ENCODE peak calls at places on chromosomes 16 and 17, in six cellular contexts. One of them, this sample, is unnamed.

GRCh38 chr17:29560306-29560705 is 6.5 kb downstream of the ABHD15 start:
- DNase-seq in right atrium auricular region: no peak
- DNase-seq in ovary: no peak
- DNase-seq in GM23338: no peak
- DNase-seq in IMR-90: no peak
- DNase-seq in lung: peak; percentile 13
- DNase-seq in this sample: no peak

GRCh38 chr16:85303354-85303883 is 191.1 kb upstream of the CIBAR2 start:
- DNase-seq in right atrium auricular region: no peak
- DNase-seq in lung: peak; percentile 62
- DNase-seq in ovary: peak; percentile 33
- DNase-seq in IMR-90: no peak
- DNase-seq in GM23338: peak; percentile 75
- DNase-seq in this sample: peak; percentile 7

GRCh38 chr16:56673916-56674315 is 4.3 kb downstream of the MT1H start:
- DNase-seq in lung: no peak
- DNase-seq in right atrium auricular region: peak; percentile 69
- DNase-seq in GM23338: peak; percentile 66
- DNase-seq in ovary: no peak
- DNase-seq in IMR-90: peak; percentile 20
- DNase-seq in this sample: peak; percentile 35

GRCh38 chr17:27907976-27908558 is 14.9 kb upstream of the LYRM9 start:
- DNase-seq in lung: no peak
- DNase-seq in ovary: no peak
- DNase-seq in IMR-90: no peak
- DNase-seq in right atrium auricular region: no peak
- DNase-seq in GM23338: no peak
- DNase-seq in this sample: no peak

GRCh38 chr16:50269061-50269705 is 2.8 kb downstream of the ADCY7 start:
- DNase-seq in IMR-90: no peak
- DNase-seq in right atrium auricular region: no peak
- DNase-seq in ovary: no peak
- DNase-seq in GM23338: no peak
- DNase-seq in lung: no peak
- DNase-seq in this sample: no peak

GRCh38 chr17:82598256-82599011 is 49.8 kb downstream of the WDR45B start:
- DNase-seq in lung: no peak
- DNase-seq in GM23338: no peak
- DNase-seq in IMR-90: peak; percentile 56
- DNase-seq in ovary: no peak
- DNase-seq in right atrium auricular region: no peak
- DNase-seq in this sample: peak; percentile 55

GRCh38 chr17:76983075-76983411 is 114.8 kb downstream of the MGAT5B start:
- DNase-seq in IMR-90: no peak
- DNase-seq in ovary: no peak
- DNase-seq in right atrium auricular region: no peak
- DNase-seq in lung: no peak
- DNase-seq in GM23338: no peak
- DNase-seq in this sample: no peak

GRCh38 chr16:87831421-87832136 is 37.7 kb downstream of the SLC7A5 start:
- DNase-seq in lung: no peak
- DNase-seq in right atrium auricular region: no peak
- DNase-seq in ovary: no peak
- DNase-seq in GM23338: no peak
- DNase-seq in IMR-90: no peak
- DNase-seq in this sample: no peak

GRCh38 chr17:83037084-83037950 is 42.1 kb upstream of the METRNL start:
- DNase-seq in GM23338: no peak
- DNase-seq in ovary: no peak
- DNase-seq in IMR-90: no peak
- DNase-seq in lung: no peak
- DNase-seq in right atrium auricular region: peak; percentile 42
- DNase-seq in this sample: no peak

GRCh38 chr17:46975287-46975686 is 3.8 kb downstream of the RPRML start:
- DNase-seq in lung: no peak
- DNase-seq in ovary: no peak
- DNase-seq in GM23338: no peak
- DNase-seq in IMR-90: no peak
- DNase-seq in right atrium auricular region: no peak
- DNase-seq in this sample: no peak

GRCh38 chr17:27559506-27559931 is 71.5 kb upstream of the LGALS9 start:
- DNase-seq in GM23338: no peak
- DNase-seq in right atrium auricular region: peak; percentile 77
- DNase-seq in IMR-90: peak; percentile 87
- DNase-seq in ovary: peak; percentile 72
- DNase-seq in lung: peak; percentile 40
- DNase-seq in this sample: no peak

GRCh38 chr16:83602797-83603735 is 204.7 kb upstream of the HSBP1 start:
- DNase-seq in IMR-90: no peak
- DNase-seq in right atrium auricular region: no peak
- DNase-seq in GM23338: peak; percentile 50
- DNase-seq in lung: no peak
- DNase-seq in ovary: no peak
- DNase-seq in this sample: no peak

GRCh38 chr16:24810951-24811843 is 34.6 kb upstream of the SLC5A11 start:
- DNase-seq in GM23338: no peak
- DNase-seq in IMR-90: no peak
- DNase-seq in right atrium auricular region: no peak
- DNase-seq in ovary: no peak
- DNase-seq in lung: no peak
- DNase-seq in this sample: no peak

GRCh38 chr17:6713130-6713917 is at the start of gene SLC13A5:
- DNase-seq in right atrium auricular region: peak; percentile 5
- DNase-seq in IMR-90: no peak
- DNase-seq in lung: no peak
- DNase-seq in GM23338: peak; percentile 91
- DNase-seq in ovary: peak; percentile 44
- DNase-seq in this sample: peak; percentile 4

GRCh38 chr17:6712854-6713129 is 377 bp downstream of the SLC13A5 start:
- DNase-seq in GM23338: no peak
- DNase-seq in ovary: no peak
- DNase-seq in lung: no peak
- DNase-seq in IMR-90: no peak
- DNase-seq in right atrium auricular region: peak; percentile 32
- DNase-seq in this sample: no peak

GRCh38 chr17:6713918-6714271 is 726 bp upstream of the SLC13A5 start:
- DNase-seq in ovary: no peak
- DNase-seq in IMR-90: no peak
- DNase-seq in lung: no peak
- DNase-seq in GM23338: peak; percentile 53
- DNase-seq in right atrium auricular region: no peak
- DNase-seq in this sample: no peak

GRCh38 chr17:6714315-6714874 is 1.2 kb upstream of the SLC13A5 start:
- DNase-seq in IMR-90: no peak
- DNase-seq in ovary: no peak
- DNase-seq in GM23338: no peak
- DNase-seq in lung: no peak
- DNase-seq in right atrium auricular region: peak; percentile 7
- DNase-seq in this sample: no peak

GRCh38 chr17:6716736-6717135 is 3.6 kb upstream of the SLC13A5 start:
- DNase-seq in IMR-90: no peak
- DNase-seq in ovary: no peak
- DNase-seq in GM23338: no peak
- DNase-seq in right atrium auricular region: no peak
- DNase-seq in lung: no peak
- DNase-seq in this sample: no peak
- H3K27me3 ChIP-seq in IMR-90: peaks cover 25% of the 10 kb centered on the region
- H3K27me3 ChIP-seq in ovary: no peaks in the 10 kb centered on the region
- H3K27me3 ChIP-seq in GM23338: peaks cover 40% of the 10 kb centered on the region
- H3K27me3 ChIP-seq in right atrium auricular region: peaks cover 15% of the 10 kb centered on the region
- H3K27me3 ChIP-seq in lung: peaks cover under 1% of the 10 kb centered on the region
- H3K27me3 ChIP-seq in this sample: no peaks in the 10 kb centered on the region

GRCh38 chr17:8048736-8049135 is 9.9 kb downstream of the ALOX15B start:
- DNase-seq in ovary: no peak
- DNase-seq in IMR-90: no peak
- DNase-seq in GM23338: no peak
- DNase-seq in lung: no peak
- DNase-seq in right atrium auricular region: no peak
- DNase-seq in this sample: no peak
- TF ChIP-seq CTCF in ovary: no peak
- TF ChIP-seq CTCF in IMR-90: no peak
- TF ChIP-seq CTCF in GM23338: no peak
- TF ChIP-seq CTCF in lung: no peak
- TF ChIP-seq CTCF in right atrium auricular region: no peak
- TF ChIP-seq CTCF in this sample: no peak

GRCh38 chr17:33204701-33205100 is 88.4 kb downstream of the ASIC2 start:
- DNase-seq in GM23338: no peak
- DNase-seq in ovary: no peak
- DNase-seq in right atrium auricular region: peak; percentile 23
- DNase-seq in IMR-90: no peak
- DNase-seq in lung: no peak
- DNase-seq in this sample: no peak

GRCh38 chr17:33210240-33210639 is 82.9 kb downstream of the ASIC2 start:
- DNase-seq in IMR-90: no peak
- DNase-seq in lung: no peak
- DNase-seq in GM23338: no peak
- DNase-seq in ovary: no peak
- DNase-seq in right atrium auricular region: no peak
- DNase-seq in this sample: no peak

GRCh38 chr17:33207231-33207630 is 85.9 kb downstream of the ASIC2 start:
- DNase-seq in IMR-90: no peak
- DNase-seq in GM23338: no peak
- DNase-seq in ovary: no peak
- DNase-seq in lung: no peak
- DNase-seq in right atrium auricular region: peak; percentile 2
- DNase-seq in this sample: no peak

GRCh38 chr17:33205552-33205951 is 87.5 kb downstream of the ASIC2 start:
- DNase-seq in ovary: no peak
- DNase-seq in GM23338: no peak
- DNase-seq in IMR-90: no peak
- DNase-seq in right atrium auricular region: peak; percentile 23
- DNase-seq in lung: no peak
- DNase-seq in this sample: no peak

DNA sequence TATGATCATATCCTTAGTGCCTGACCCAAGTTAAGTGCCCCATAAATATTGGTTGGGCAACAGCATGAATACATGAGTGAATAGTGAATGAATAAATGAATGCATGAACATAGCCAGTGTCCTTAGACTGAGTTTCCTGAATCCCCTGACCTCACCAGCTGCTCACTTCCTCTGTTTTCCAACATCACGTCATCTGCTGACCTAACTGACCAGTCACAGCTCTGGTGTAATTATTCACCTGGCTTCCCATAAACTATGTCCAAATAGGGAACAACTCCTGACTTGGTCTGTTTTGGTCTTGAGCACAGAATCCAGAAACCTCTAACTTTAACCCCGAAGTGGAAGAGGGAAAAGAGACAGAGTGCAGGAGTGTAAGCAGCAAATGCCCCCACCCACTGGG is 83.4 kb downstream of the ASIC2 start:
- DNase-seq in ovary: no peak
- DNase-seq in lung: no peak
- DNase-seq in GM23338: no peak
- DNase-seq in IMR-90: peak; percentile 47
- DNase-seq in right atrium auricular region: no peak
- DNase-seq in this sample: no peak
- H3K27me3 ChIP-seq in ovary: no peaks in the 10 kb centered on the region
- H3K27me3 ChIP-seq in lung: peaks cover 4% of the 10 kb centered on the region
- H3K27me3 ChIP-seq in GM23338: no peaks in the 10 kb centered on the region
- H3K27me3 ChIP-seq in IMR-90: peaks cover 2% of the 10 kb centered on the region
- H3K27me3 ChIP-seq in right atrium auricular region: no peaks in the 10 kb centered on the region
- H3K27me3 ChIP-seq in this sample: no peaks in the 10 kb centered on the region

GRCh38 chr17:61307905-61308886 is 91.4 kb upstream of the TBX2 start:
- DNase-seq in IMR-90: peak; percentile 99
- DNase-seq in GM23338: peak; percentile 47
- DNase-seq in right atrium auricular region: no peak
- DNase-seq in ovary: no peak
- DNase-seq in lung: peak; percentile 40
- DNase-seq in this sample: no peak
- TF ChIP-seq CTCF in IMR-90: peak; percentile 10
- TF ChIP-seq CTCF in GM23338: no peak
- TF ChIP-seq CTCF in right atrium auricular region: no peak
- TF ChIP-seq CTCF in ovary: no peak
- TF ChIP-seq CTCF in lung: no peak
- TF ChIP-seq CTCF in this sample: no peak

GRCh38 chr17:73582821-73583220 is 61.4 kb downstream of the SDK2 start:
- DNase-seq in ovary: no peak
- DNase-seq in right atrium auricular region: no peak
- DNase-seq in IMR-90: no peak
- DNase-seq in GM23338: no peak
- DNase-seq in lung: no peak
- DNase-seq in this sample: no peak
- H3K27me3 ChIP-seq in ovary: no peaks in the 10 kb centered on the region
- H3K27me3 ChIP-seq in right atrium auricular region: no peaks in the 10 kb centered on the region
- H3K27me3 ChIP-seq in IMR-90: no peaks in the 10 kb centered on the region
- H3K27me3 ChIP-seq in GM23338: no peaks in the 10 kb centered on the region
- H3K27me3 ChIP-seq in lung: no peaks in the 10 kb centered on the region
- H3K27me3 ChIP-seq in this sample: no peaks in the 10 kb centered on the region

DNA sequence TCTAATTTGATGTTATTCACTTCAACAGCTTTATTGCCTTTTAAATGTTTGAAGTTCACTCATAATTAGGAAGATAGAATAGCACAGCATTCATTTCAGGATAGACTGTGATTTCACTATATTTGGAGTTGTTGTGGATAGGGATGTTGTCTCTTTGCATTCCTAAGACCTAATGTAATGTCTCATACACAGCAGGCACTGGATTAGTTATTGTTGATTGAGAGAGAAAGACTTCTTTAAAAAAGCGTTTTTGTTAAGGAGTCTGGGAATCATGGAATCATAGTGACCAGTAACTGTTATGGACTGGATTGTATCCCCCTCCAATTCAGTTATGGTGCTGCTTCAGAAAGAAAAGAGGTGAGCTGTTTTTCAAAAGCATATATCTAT is 122.0 kb downstream of the USP22 start:
- DNase-seq in lung: no peak
- DNase-seq in GM23338: peak; percentile 7
- DNase-seq in ovary: no peak
- DNase-seq in IMR-90: peak; percentile 53
- DNase-seq in right atrium auricular region: no peak
- DNase-seq in this sample: peak; percentile 52
- TF ChIP-seq CTCF in lung: no peak
- TF ChIP-seq CTCF in GM23338: no peak
- TF ChIP-seq CTCF in ovary: no peak
- TF ChIP-seq CTCF in IMR-90: no peak
- TF ChIP-seq CTCF in right atrium auricular region: no peak
- TF ChIP-seq CTCF in this sample: no peak

DNA sequence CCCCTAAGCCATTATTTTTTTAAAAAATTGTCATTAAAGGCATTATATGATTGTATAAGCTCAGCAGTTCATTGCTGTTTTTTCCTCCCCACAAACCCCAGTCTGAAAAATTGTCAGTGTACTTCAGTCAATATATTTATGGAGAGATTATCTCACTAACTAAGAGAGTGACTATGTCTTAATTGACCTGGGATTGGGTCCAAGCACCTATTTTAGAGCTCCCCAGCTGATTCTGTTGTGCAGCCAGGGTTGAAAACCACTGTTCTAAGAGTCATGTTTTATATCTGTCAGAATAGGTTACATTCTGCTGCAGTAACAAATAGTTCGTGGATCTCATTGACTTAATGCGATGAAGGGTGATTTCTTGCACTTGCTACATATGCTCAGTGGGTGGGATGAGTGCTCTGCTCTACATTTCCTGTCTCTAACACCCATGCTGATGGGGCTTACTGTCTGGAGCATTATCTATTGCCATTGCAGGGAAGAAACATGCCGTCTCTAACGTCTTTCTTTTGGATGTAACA is 171.2 kb upstream of the MPHOSPH6 start:
- DNase-seq in ovary: no peak
- DNase-seq in lung: no peak
- DNase-seq in right atrium auricular region: no peak
- DNase-seq in GM23338: no peak
- DNase-seq in IMR-90: no peak
- DNase-seq in this sample: no peak
- H3K27me3 ChIP-seq in ovary: no peaks in the 10 kb centered on the region
- H3K27me3 ChIP-seq in lung: no peaks in the 10 kb centered on the region
- H3K27me3 ChIP-seq in right atrium auricular region: no peaks in the 10 kb centered on the region
- H3K27me3 ChIP-seq in GM23338: no peaks in the 10 kb centered on the region
- H3K27me3 ChIP-seq in IMR-90: no peaks in the 10 kb centered on the region
- H3K27me3 ChIP-seq in this sample: no peaks in the 10 kb centered on the region

This sample was measured in bronchial epithelial cell.